ENCODE peak calls at places on chromosomes 11 and 22, in five cellular contexts. X is DMS153; E is activated T-helper 1 cell treated with Interleukin-2 at 50 U/mL for 16 hours; H is stimulated activated CD4-positive, alpha-beta T cell treated with anti-CD3 and anti-CD28 coated beads, Interleukin-1b, Interleukin-23, amount 100 ng/mL, for 24 hours; Q is endothelial cell. K is an unnamed sample.

GRCh38 chr11:3010521-3011275 is 18.6 kb upstream of the NAP1L4 start:
- DNase-seq in X (no peak), E (no peak), H (no peak), Q (no peak), K (no peak)

GRCh38 chr22:41557401-41558240 is 3.2 kb upstream of the CSDC2 start:
- DNase-seq in X (peak), E (no peak), H (no peak), Q (no peak), K (no peak)

GRCh38 chr22:20024225-20025087 is 3.5 kb downstream of the TANGO2 start:
- DNase-seq in X (no peak), E (no peak), H (no peak), Q (no peak), K (no peak)

GRCh38 chr11:62539238-62539925 is 7.2 kb downstream of the AHNAK start:
- DNase-seq in X (peak), E (no peak), H (no peak), Q (no peak), K (no peak)

GRCh38 chr11:27619936-27620335 is 80.3 kb downstream of the BDNF start:
- DNase-seq in X (no peak), E (no peak), H (no peak), Q (no peak), K (no peak)

GRCh38 chr11:65102142-65103095 is 6.4 kb downstream of the VPS51 start:
- DNase-seq in X (peak), E (no peak), H (no peak), Q (no peak), K (no peak)

GRCh38 chr11:3971756-3972404 is 116.4 kb downstream of the STIM1 start:
- DNase-seq in X (no peak), E (no peak), H (no peak), Q (no peak), K (no peak)

GRCh38 chr11:39745401-39745800 is 1714.1 kb downstream of the LRRC4C start:
- DNase-seq in X (no peak), E (no peak), H (no peak), Q (no peak), K (no peak)

GRCh38 chr22:35541254-35541748 is 670 bp downstream of the RASD2 start:
- DNase-seq in X (no peak), E (no peak), H (no peak), Q (no peak), K (no peak)

GRCh38 chr22:31227186-31227585 is 15.1 kb downstream of the LIMK2 start:
- DNase-seq in X (no peak), E (no peak), H (no peak), Q (no peak), K (no peak)